ENCODE peak calls at places on chromosomes 11 and 22, in five cellular contexts. B is mesenchymal stem cell, J is IMR-90, N is trophoblast cell, P is neuronal stem cell. T is an unnamed sample. For H3K79me1, the result is how much of the 10 kb centered on the place peaks cover.

GRCh38 chr11:122714484-122714883 is 59.0 kb downstream of the UBASH3B start:
- DNase-seq in B (no peak), N (no peak), P (no peak), J (no peak), T (no peak)

GRCh38 chr11:121671276-121672168 is 218.8 kb upstream of the SORL1-AS1 start:
- DNase-seq in B (no peak), N (no peak), P (no peak), J (peak), T (no peak)

GRCh38 chr11:134014502-134014901 is 54.4 kb upstream of the JAM3 start:
- DNase-seq in J (no peak), N (no peak), B (peak), P (no peak), T (peak)

GRCh38 chr11:126354631-126355323 is 709 bp upstream of the ST3GAL4 start:
- DNase-seq in N (no peak), P (no peak), B (no peak), J (no peak), T (no peak)

GRCh38 chr11:18540207-18541009 is 13.7 kb upstream of the TSG101 start:
- DNase-seq in N (no peak), J (peak), P (no peak), B (peak), T (no peak)

GRCh38 chr11:56404393-56404792 is 8.1 kb upstream of the OR5AL1 start:
- DNase-seq in P (no peak), B (no peak), N (no peak), J (no peak), T (no peak)

GRCh38 chr11:73975479-73975757 is 7.2 kb downstream of the UCP2 start:
- DNase-seq in J (no peak), N (no peak), B (no peak), P (no peak), T (no peak)

GRCh38 chr11:119262668-119263351 is 54.1 kb downstream of the MCAM start:
- DNase-seq in J (peak), B (peak), P (no peak), N (no peak), T (no peak)

GRCh38 chr22:19974935-19975706 is 33.5 kb upstream of the TXNRD2 start:
- DNase-seq in N (peak), B (no peak), P (no peak), J (no peak), T (peak)

GRCh38 chr11:35927067-35927466 is 16.8 kb upstream of the LDLRAD3 start:
- DNase-seq in J (no peak), B (no peak), P (no peak), N (no peak), T (no peak)

GRCh38 chr11:3165152-3165705 is at the start of gene OSBPL5:
- DNase-seq in N (no peak), P (no peak), B (peak), J (peak), T (no peak)

GRCh38 chr22:49233507-49234100 is 594.1 kb downstream of the BRD1 start:
- DNase-seq in N (no peak), P (no peak), B (no peak), J (no peak), T (peak)

GRCh38 chr11:20512869-20513268 is 86.5 kb upstream of the SLC6A5 start:
- DNase-seq in J (no peak), B (no peak), P (no peak), N (no peak), T (no peak)
- H3K4me2 ChIP-seq in J (no peak), B (no peak), P (no peak), N (no peak), T (no peak)

GRCh38 chr22:21591695-21592094 is 24.2 kb downstream of the UBE2L3 start:
- DNase-seq in B (no peak), P (no peak), N (no peak), J (no peak), T (no peak)

GRCh38 chr22:21592422-21592821 is 24.9 kb downstream of the UBE2L3 start:
- DNase-seq in P (no peak), J (no peak), B (no peak), N (no peak), T (no peak)

GRCh38 chr22:21593406-21594232 is 26.1 kb downstream of the UBE2L3 start:
- DNase-seq in P (no peak), N (no peak), J (no peak), B (no peak), T (peak)

GRCh38 chr22:21589415-21589814 is 21.9 kb downstream of the UBE2L3 start:
- DNase-seq in B (no peak), N (peak), J (no peak), P (no peak), T (no peak)

DNA sequence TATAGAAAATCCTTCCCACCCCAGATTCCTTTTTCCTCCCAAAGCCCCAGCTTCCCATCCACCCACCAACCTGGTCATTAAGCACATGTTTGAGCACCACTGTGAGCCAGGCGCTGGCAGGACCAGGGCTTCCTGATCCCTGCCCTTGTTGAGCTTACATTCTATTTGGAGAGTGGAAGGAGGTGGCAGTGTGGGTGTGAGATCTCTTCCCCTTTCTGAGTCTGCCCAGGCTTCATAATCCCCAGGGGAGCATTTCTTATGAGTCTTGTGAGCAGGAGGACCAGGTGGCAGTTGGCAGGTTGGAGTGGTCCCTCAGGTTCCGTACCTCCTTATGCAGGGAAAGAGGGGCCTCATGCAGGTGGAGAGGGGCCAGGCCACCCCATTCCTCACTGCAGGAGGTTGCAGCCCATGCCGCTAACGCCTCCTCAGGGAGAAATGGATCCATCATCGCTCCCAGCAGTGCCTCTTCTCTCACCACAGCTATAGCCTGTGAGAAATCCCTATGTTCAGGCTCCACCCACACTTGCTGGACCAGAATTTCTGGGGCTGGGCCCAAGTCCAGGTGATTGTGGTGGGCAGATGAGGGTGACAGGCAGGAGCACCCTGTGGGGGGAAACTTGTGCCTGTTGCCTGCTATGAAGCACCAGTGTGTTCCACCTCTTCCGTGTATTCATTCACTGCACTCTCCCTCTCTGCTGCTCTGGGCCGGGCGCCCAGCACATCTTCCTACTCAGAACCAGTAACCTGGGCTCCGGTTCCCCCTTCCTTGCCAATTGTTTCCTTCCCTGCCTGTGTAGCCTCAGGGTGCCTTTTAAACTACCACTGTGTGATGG is 23.5 kb downstream of the UBE2L3 start:
- DNase-seq in N (no peak), P (no peak), B (no peak), J (no peak), T (no peak)
- H3K79me1 ChIP-seq in N (under half), P (under half), B (under half), J (half or more), T (under half)

DNA sequence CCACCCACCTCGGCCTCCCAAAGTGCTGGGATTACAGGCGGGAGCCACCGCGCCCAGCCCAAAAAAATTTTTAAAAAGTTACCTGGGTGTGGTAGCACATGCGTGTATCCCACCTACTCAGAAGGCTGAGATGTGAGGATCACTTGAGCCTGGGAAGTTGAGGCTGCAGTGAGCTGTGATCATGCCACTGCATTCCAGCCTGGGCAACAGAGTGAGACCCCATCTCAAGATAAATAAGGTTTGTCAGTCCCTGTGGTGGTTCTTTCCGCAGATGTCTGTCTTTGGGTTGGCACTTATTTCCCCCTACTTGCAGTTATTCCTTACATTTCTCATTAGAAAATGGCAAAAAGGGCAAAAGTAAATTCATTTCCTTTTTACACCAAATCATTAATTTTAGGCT is 8.0 kb downstream of the MARK2 start:
- DNase-seq in J (no peak), P (no peak), N (no peak), B (no peak), T (no peak)
- H3K4me2 ChIP-seq in J (no peak), P (no peak), N (peak), B (no peak), T (peak)

DNA sequence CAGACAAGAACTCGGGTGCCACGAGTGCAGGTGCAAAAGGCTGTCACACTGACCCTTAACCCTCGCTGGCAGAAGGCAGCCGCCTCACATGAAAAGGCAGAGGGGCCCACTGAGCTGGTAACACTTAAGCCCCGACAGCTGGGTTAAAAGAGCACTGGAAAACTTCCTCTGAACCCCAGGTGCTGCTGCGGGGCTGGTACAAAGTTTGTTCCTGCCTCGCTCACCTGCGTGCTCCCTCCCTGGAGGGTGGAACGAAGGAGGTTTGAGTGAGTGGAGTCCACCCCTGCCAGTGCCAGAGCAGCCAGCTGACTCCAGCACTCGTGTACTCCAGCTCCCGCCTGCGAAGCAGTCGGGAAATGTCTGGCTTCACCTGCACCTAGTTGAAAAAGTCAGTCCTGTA is 12.6 kb downstream of the SULT4A1 start:
- DNase-seq in J (no peak), P (no peak), B (no peak), N (no peak), T (peak)
- H3K79me1 ChIP-seq in J (under half), P (under half), B (under half), N (under half), T (under half)

DNA sequence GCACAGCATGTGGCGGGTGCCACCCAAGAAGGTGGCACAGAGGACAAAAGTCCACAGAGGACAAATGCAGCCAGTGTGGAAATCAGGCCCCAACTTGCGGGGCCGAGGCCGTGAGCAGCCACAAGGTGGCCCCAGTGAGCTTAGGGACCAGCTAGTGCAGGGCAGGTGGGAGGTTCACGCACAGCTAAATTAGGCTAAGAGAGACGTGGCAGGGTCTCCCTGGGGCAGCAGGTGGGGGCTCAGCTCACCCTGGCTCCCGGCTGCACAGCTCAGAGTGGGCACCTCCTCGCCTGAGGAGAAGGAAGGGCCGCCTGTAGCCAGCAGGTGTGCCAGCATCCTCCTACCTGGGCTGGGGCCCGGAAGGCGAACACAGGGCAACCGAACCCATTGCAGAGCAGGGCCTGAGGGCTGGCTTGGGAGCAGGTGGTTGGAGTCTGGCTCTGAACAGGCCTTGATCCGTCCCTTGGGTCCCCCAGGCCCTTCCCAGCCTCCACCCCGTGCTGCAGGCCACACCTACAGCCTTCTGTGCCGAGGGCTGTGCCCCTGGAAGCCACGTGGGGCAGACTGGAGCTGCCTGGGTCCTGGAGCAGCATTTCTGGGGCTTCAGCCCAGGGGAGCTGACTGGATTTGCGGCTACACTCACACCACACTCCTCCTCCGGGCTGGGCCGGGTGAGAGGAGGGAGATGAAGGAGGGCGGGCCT is 26.1 kb upstream of the CELSR1 start:
- DNase-seq in B (peak), J (peak), P (no peak), N (peak), T (peak)
- H3K4me2 ChIP-seq in B (no peak), J (no peak), P (peak), N (peak), T (no peak)

DNA sequence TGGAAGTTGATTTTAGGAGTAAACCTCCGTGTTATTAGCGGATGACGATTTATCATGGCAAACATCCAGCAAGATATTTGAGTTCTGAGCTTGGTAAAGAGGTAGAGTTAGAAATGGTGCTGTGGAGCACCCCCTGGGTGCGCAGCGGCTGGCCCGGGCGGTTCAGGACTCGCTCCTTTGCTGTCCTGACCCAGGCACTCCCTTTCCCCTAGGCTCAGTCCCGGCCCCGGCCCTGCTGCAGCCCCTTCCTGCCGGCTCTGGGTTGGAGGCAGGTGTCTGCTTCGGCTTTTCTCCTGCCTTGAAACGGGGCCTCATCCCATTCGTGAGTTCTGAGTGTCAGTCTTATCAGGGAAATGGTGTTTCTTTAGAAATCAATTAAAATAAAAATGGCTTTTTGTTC is 33.4 kb downstream of the AP2A2 start:
- DNase-seq in P (no peak), N (no peak), B (no peak), J (no peak), T (no peak)
- H3K79me1 ChIP-seq in P (under half), N (under half), B (under half), J (half or more), T (under half)

DNA sequence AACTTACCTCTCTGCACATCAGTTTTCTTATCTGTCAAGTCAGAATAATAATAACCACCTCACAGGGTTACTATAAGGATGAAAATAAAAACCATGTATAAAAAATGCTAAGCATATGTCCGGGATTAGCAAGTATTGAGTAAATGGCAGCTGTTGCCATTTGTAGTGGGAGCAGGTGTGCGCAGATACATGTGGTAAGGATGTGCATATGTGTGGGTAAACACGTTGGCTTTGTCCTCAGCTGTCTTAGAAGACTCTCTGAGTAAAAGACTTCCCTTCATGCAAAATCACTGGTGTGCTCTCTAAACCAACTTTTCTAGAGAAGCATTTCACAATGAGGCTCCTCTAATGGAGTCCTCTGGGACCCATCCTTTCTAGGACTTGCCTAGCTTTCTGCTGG is 62.3 kb downstream of the NELL1 start:
- DNase-seq in J (no peak), N (no peak), P (no peak), B (no peak), T (no peak)
- H3K4me2 ChIP-seq in J (no peak), N (no peak), P (no peak), B (no peak), T (no peak)

GRCh38 chr22:23215294-23216204 is 35.2 kb downstream of the BCR start:
- DNase-seq in J (peak), N (peak), P (no peak), B (no peak), T (no peak)
- H3K79me1 ChIP-seq in J (half or more), N (under half), P (under half), B (under half), T (under half)

GRCh38 chr11:9726313-9727022 is 62.6 kb downstream of the SWAP70 start:
- DNase-seq in J (peak), B (peak), N (no peak), P (no peak), T (no peak)
- H3K4me2 ChIP-seq in J (peak), B (no peak), N (no peak), P (no peak), T (no peak)